ENCODE peak calls at places on chromosomes 7 and 10, in six cellular contexts. One of them, this sample, is unnamed.

GRCh38 chr7:134988161-134988560 is 1.9 kb downstream of the AGBL3 start:
- DNase-seq in AG10803: no peak
- DNase-seq in astrocyte of the spinal cord: no peak
- DNase-seq in left ventricle myocardium inferior: no peak
- DNase-seq in breast epithelium: no peak
- DNase-seq in psoas muscle: no peak
- DNase-seq in this sample: no peak

GRCh38 chr10:124996854-124997215 is 54.9 kb downstream of the ZRANB1 start:
- DNase-seq in AG10803: no peak
- DNase-seq in astrocyte of the spinal cord: no peak
- DNase-seq in left ventricle myocardium inferior: peak; percentile 12
- DNase-seq in breast epithelium: no peak
- DNase-seq in psoas muscle: no peak
- DNase-seq in this sample: no peak

GRCh38 chr10:104501864-104502579 is 139.1 kb upstream of the SORCS3 start:
- DNase-seq in AG10803: no peak
- DNase-seq in astrocyte of the spinal cord: no peak
- DNase-seq in left ventricle myocardium inferior: no peak
- DNase-seq in breast epithelium: no peak
- DNase-seq in psoas muscle: no peak
- DNase-seq in this sample: no peak

GRCh38 chr10:42961776-42962119 is 115.1 kb upstream of the RET start:
- DNase-seq in AG10803: no peak
- DNase-seq in astrocyte of the spinal cord: no peak
- DNase-seq in left ventricle myocardium inferior: no peak
- DNase-seq in breast epithelium: no peak
- DNase-seq in psoas muscle: no peak
- DNase-seq in this sample: no peak

GRCh38 chr7:86025807-86026206 is 617.9 kb upstream of the GRM3 start:
- DNase-seq in AG10803: no peak
- DNase-seq in astrocyte of the spinal cord: no peak
- DNase-seq in left ventricle myocardium inferior: no peak
- DNase-seq in breast epithelium: no peak
- DNase-seq in psoas muscle: no peak
- DNase-seq in this sample: no peak

GRCh38 chr7:120554960-120555571 is 282.1 kb downstream of the KCND2 start:
- DNase-seq in AG10803: peak; percentile 36
- DNase-seq in astrocyte of the spinal cord: peak; percentile 67
- DNase-seq in left ventricle myocardium inferior: no peak
- DNase-seq in breast epithelium: no peak
- DNase-seq in psoas muscle: no peak
- DNase-seq in this sample: peak; percentile 80

GRCh38 chr10:27240212-27240890 is at the start of gene ACBD5:
- DNase-seq in AG10803: peak; percentile 88
- DNase-seq in astrocyte of the spinal cord: peak; percentile 70
- DNase-seq in left ventricle myocardium inferior: peak; percentile 91
- DNase-seq in breast epithelium: peak; percentile 89
- DNase-seq in psoas muscle: peak; percentile 95
- DNase-seq in this sample: peak; percentile 79

GRCh38 chr7:11831727-11832495 is at the start of gene THSD7A:
- DNase-seq in AG10803: peak; percentile 11
- DNase-seq in astrocyte of the spinal cord: peak; percentile 51
- DNase-seq in left ventricle myocardium inferior: peak; percentile 42
- DNase-seq in breast epithelium: peak; percentile 50
- DNase-seq in psoas muscle: peak; percentile 52
- DNase-seq in this sample: peak; percentile 54

GRCh38 chr10:114021135-114021534 is 22.5 kb upstream of the ADRB1 start:
- DNase-seq in AG10803: no peak
- DNase-seq in astrocyte of the spinal cord: no peak
- DNase-seq in left ventricle myocardium inferior: peak; percentile 30
- DNase-seq in breast epithelium: no peak
- DNase-seq in psoas muscle: no peak
- DNase-seq in this sample: no peak

GRCh38 chr7:98049034-98049433 is 57.6 kb upstream of the LMTK2 start:
- DNase-seq in AG10803: no peak
- DNase-seq in astrocyte of the spinal cord: no peak
- DNase-seq in left ventricle myocardium inferior: no peak
- DNase-seq in breast epithelium: no peak
- DNase-seq in psoas muscle: no peak
- DNase-seq in this sample: no peak

GRCh38 chr10:35993816-35994515 is 351.9 kb upstream of the FZD8 start:
- DNase-seq in AG10803: no peak
- DNase-seq in astrocyte of the spinal cord: no peak
- DNase-seq in left ventricle myocardium inferior: no peak
- DNase-seq in breast epithelium: no peak
- DNase-seq in psoas muscle: no peak
- DNase-seq in this sample: no peak

GRCh38 chr10:94193466-94193924 is 169.2 kb downstream of the NOC3L start:
- DNase-seq in AG10803: peak; percentile 55
- DNase-seq in astrocyte of the spinal cord: peak; percentile 95
- DNase-seq in left ventricle myocardium inferior: no peak
- DNase-seq in breast epithelium: no peak
- DNase-seq in psoas muscle: no peak
- DNase-seq in this sample: peak; percentile 91

GRCh38 chr7:101162551-101163280 is 2.7 kb downstream of the VGF start:
- DNase-seq in AG10803: peak; percentile 42
- DNase-seq in astrocyte of the spinal cord: peak; percentile 34
- DNase-seq in left ventricle myocardium inferior: peak; percentile 27
- DNase-seq in breast epithelium: no peak
- DNase-seq in psoas muscle: no peak
- DNase-seq in this sample: peak; percentile 54

GRCh38 chr10:76550806-76551205 is 1086.8 kb downstream of the KCNMA1 start:
- DNase-seq in AG10803: peak; percentile 58
- DNase-seq in astrocyte of the spinal cord: peak; percentile 24
- DNase-seq in left ventricle myocardium inferior: no peak
- DNase-seq in breast epithelium: no peak
- DNase-seq in psoas muscle: no peak
- DNase-seq in this sample: peak; percentile 62

GRCh38 chr10:132601567-132601966 is 64.0 kb downstream of the INPP5A start:
- DNase-seq in AG10803: no peak
- DNase-seq in astrocyte of the spinal cord: no peak
- DNase-seq in left ventricle myocardium inferior: no peak
- DNase-seq in breast epithelium: no peak
- DNase-seq in psoas muscle: no peak
- DNase-seq in this sample: no peak

GRCh38 chr7:102991540-102992214 is 78.9 kb downstream of the LRRC17 start:
- DNase-seq in AG10803: peak; percentile 86
- DNase-seq in astrocyte of the spinal cord: peak; percentile 98
- DNase-seq in left ventricle myocardium inferior: no peak
- DNase-seq in breast epithelium: no peak
- DNase-seq in psoas muscle: no peak
- DNase-seq in this sample: peak; percentile 96

GRCh38 chr7:27144799-27145166 is 1.3 kb upstream of the HOXA5 start:
- DNase-seq in AG10803: no peak
- DNase-seq in astrocyte of the spinal cord: no peak
- DNase-seq in left ventricle myocardium inferior: no peak
- DNase-seq in breast epithelium: no peak
- DNase-seq in psoas muscle: peak; percentile 53
- DNase-seq in this sample: no peak
- H3K4me3 ChIP-seq in AG10803: no peak overlapping the region
- H3K4me3 ChIP-seq in astrocyte of the spinal cord: peak overlapping the region; percentile 69
- H3K4me3 ChIP-seq in left ventricle myocardium inferior: no peak overlapping the region
- H3K4me3 ChIP-seq in breast epithelium: peak overlapping the region; percentile 75
- H3K4me3 ChIP-seq in psoas muscle: peak overlapping the region; percentile 12
- H3K4me3 ChIP-seq in this sample: no peak overlapping the region

DNA sequence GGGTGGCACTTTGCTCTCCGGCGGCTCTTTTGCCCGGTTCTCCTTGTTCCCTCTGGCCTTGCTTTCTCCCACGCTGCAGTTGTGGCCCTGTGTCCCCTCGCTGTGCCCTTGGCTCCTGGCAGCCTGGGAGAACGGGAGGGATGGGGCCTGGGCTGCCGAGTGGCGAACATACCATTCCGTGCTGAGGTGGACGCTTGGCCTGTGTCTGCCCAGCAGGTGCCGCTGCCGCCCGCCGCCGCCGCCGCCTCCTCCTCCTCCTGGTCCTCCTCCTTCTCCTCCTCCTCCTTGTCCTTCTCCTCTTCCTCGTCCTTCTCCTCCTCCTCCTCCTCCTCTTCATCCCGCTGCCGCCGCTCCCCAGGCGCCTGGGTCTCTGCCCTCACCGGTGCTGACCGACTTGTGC is 36.0 kb downstream of the AGAP3 start:
- DNase-seq in AG10803: no peak
- DNase-seq in astrocyte of the spinal cord: no peak
- DNase-seq in left ventricle myocardium inferior: no peak
- DNase-seq in breast epithelium: no peak
- DNase-seq in psoas muscle: no peak
- DNase-seq in this sample: no peak
- TF ChIP-seq CTCF in AG10803: no peak
- TF ChIP-seq CTCF in astrocyte of the spinal cord: peak; percentile 32
- TF ChIP-seq CTCF in left ventricle myocardium inferior: peak; percentile 38
- TF ChIP-seq CTCF in breast epithelium: no peak
- TF ChIP-seq CTCF in psoas muscle: no peak
- TF ChIP-seq CTCF in this sample: no peak

GRCh38 chr10:3877092-3878000 is 92.3 kb upstream of the KLF6 start:
- DNase-seq in AG10803: peak; percentile 13
- DNase-seq in astrocyte of the spinal cord: no peak
- DNase-seq in left ventricle myocardium inferior: no peak
- DNase-seq in breast epithelium: no peak
- DNase-seq in psoas muscle: no peak
- DNase-seq in this sample: no peak

GRCh38 chr10:3876563-3876962 is 91.6 kb upstream of the KLF6 start:
- DNase-seq in AG10803: no peak
- DNase-seq in astrocyte of the spinal cord: no peak
- DNase-seq in left ventricle myocardium inferior: no peak
- DNase-seq in breast epithelium: no peak
- DNase-seq in psoas muscle: no peak
- DNase-seq in this sample: no peak

GRCh38 chr10:3875842-3876235 is 90.8 kb upstream of the KLF6 start:
- DNase-seq in AG10803: no peak
- DNase-seq in astrocyte of the spinal cord: no peak
- DNase-seq in left ventricle myocardium inferior: no peak
- DNase-seq in breast epithelium: no peak
- DNase-seq in psoas muscle: no peak
- DNase-seq in this sample: no peak

GRCh38 chr10:3873728-3874461 is 88.9 kb upstream of the KLF6 start:
- DNase-seq in AG10803: peak; percentile 79
- DNase-seq in astrocyte of the spinal cord: peak; percentile 83
- DNase-seq in left ventricle myocardium inferior: no peak
- DNase-seq in breast epithelium: no peak
- DNase-seq in psoas muscle: no peak
- DNase-seq in this sample: peak; percentile 92

DNA sequence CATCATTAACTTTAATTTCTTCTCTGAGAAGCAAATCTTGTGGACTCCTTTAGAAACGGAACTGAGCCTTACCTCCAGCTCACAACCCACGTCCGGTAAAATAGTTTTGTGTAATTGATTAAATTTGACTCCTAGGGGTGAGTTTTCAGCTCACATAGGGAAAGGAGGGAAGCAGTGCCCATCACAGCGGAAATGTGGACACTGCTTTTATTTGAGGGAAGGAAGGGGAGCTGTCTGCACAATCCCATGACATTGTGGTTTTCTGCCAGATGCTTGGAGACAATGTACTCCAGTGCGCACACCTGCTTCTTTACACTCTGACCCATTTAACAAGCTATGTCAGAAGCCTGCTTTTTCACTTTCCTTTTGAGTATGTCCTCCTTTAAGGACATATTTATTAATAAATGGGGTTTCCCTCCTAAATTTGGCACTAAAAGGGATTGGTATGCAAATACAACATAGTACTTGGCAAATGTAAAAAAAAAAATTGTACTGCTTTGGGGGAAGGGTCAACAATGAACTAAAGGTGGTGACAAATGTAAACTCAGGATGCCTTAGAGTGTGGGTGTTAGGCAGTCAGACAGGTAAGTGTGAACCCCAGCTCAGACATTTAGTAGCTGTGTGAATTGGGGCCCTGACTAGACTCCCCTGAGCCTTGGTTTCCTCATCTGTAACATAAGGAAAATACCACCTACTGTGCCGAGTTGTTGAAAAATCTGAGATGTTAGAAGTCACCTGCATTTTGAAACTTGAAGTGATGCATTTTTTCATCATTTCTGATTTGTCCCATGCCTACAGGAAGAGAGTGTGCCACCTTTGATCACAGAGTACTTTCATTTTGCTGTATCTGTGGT is 90.2 kb upstream of the KLF6 start:
- DNase-seq in AG10803: no peak
- DNase-seq in astrocyte of the spinal cord: no peak
- DNase-seq in left ventricle myocardium inferior: no peak
- DNase-seq in breast epithelium: no peak
- DNase-seq in psoas muscle: no peak
- DNase-seq in this sample: no peak
- H3K4me3 ChIP-seq in AG10803: no peak overlapping the region
- H3K4me3 ChIP-seq in astrocyte of the spinal cord: no peak overlapping the region
- H3K4me3 ChIP-seq in left ventricle myocardium inferior: no peak overlapping the region
- H3K4me3 ChIP-seq in breast epithelium: no peak overlapping the region
- H3K4me3 ChIP-seq in psoas muscle: no peak overlapping the region
- H3K4me3 ChIP-seq in this sample: no peak overlapping the region

DNA sequence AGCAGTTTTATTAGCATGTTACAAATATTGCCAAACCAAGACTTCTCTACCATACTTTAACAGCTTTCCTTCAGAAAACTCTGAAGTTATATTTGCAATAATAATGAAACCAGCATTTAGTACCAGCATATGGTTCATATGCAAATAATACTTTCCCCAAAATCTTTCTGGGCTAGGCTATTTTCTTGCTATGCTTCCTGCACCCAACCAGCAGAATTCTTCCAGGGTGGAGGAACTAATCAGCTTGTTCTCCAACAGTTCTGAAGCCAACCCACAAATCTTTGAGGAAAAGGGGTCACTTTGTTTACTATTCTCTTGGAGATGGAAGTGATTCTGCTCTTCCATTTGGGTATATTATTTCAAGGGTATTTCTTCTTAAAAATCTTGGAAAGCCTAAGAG is 103.5 kb downstream of the HECTD2 start:
- DNase-seq in AG10803: no peak
- DNase-seq in astrocyte of the spinal cord: no peak
- DNase-seq in left ventricle myocardium inferior: no peak
- DNase-seq in breast epithelium: no peak
- DNase-seq in psoas muscle: no peak
- DNase-seq in this sample: no peak
- TF ChIP-seq CTCF in AG10803: no peak
- TF ChIP-seq CTCF in astrocyte of the spinal cord: no peak
- TF ChIP-seq CTCF in left ventricle myocardium inferior: no peak
- TF ChIP-seq CTCF in breast epithelium: no peak
- TF ChIP-seq CTCF in psoas muscle: no peak
- TF ChIP-seq CTCF in this sample: no peak

GRCh38 chr10:32263300-32263699 is 83.7 kb downstream of the EPC1 start:
- DNase-seq in AG10803: no peak
- DNase-seq in astrocyte of the spinal cord: no peak
- DNase-seq in left ventricle myocardium inferior: no peak
- DNase-seq in breast epithelium: no peak
- DNase-seq in psoas muscle: no peak
- DNase-seq in this sample: no peak

GRCh38 chr10:32265756-32266155 is 81.2 kb downstream of the EPC1 start:
- DNase-seq in AG10803: no peak
- DNase-seq in astrocyte of the spinal cord: no peak
- DNase-seq in left ventricle myocardium inferior: no peak
- DNase-seq in breast epithelium: no peak
- DNase-seq in psoas muscle: no peak
- DNase-seq in this sample: no peak

GRCh38 chr10:32266566-32266965 is 80.4 kb downstream of the EPC1 start:
- DNase-seq in AG10803: no peak
- DNase-seq in astrocyte of the spinal cord: no peak
- DNase-seq in left ventricle myocardium inferior: no peak
- DNase-seq in breast epithelium: no peak
- DNase-seq in psoas muscle: no peak
- DNase-seq in this sample: no peak

GRCh38 chr10:32269343-32270100 is 77.4 kb downstream of the EPC1 start:
- DNase-seq in AG10803: peak; percentile 36
- DNase-seq in astrocyte of the spinal cord: no peak
- DNase-seq in left ventricle myocardium inferior: no peak
- DNase-seq in breast epithelium: no peak
- DNase-seq in psoas muscle: no peak
- DNase-seq in this sample: no peak

GRCh38 chr10:32266979-32267378 is 80.0 kb downstream of the EPC1 start:
- DNase-seq in AG10803: no peak
- DNase-seq in astrocyte of the spinal cord: no peak
- DNase-seq in left ventricle myocardium inferior: no peak
- DNase-seq in breast epithelium: no peak
- DNase-seq in psoas muscle: no peak
- DNase-seq in this sample: no peak
- H3K4me3 ChIP-seq in AG10803: no peak overlapping the region
- H3K4me3 ChIP-seq in astrocyte of the spinal cord: no peak overlapping the region
- H3K4me3 ChIP-seq in left ventricle myocardium inferior: no peak overlapping the region
- H3K4me3 ChIP-seq in breast epithelium: no peak overlapping the region
- H3K4me3 ChIP-seq in psoas muscle: no peak overlapping the region
- H3K4me3 ChIP-seq in this sample: no peak overlapping the region

This sample was measured in choroid plexus epithelial cell.